ENCODE peak calls at places on chromosomes 3 and 15, in seven cellular contexts. One of them, this sample, is unnamed.

GRCh38 chr3:152688313-152688712 is 146.6 kb upstream of the P2RY1 start:
- DNase-seq in GM06990: no peak
- DNase-seq in adrenal gland: no peak
- DNase-seq in breast epithelium: no peak
- DNase-seq in fibroblast of lung: no peak
- DNase-seq in aorta: no peak
- DNase-seq in heart left ventricle: no peak
- DNase-seq in this sample: no peak

GRCh38 chr3:71658131-71658530 is 67.1 kb downstream of the EIF4E3 start:
- DNase-seq in GM06990: no peak
- DNase-seq in adrenal gland: peak; percentile 81
- DNase-seq in breast epithelium: peak; percentile 95
- DNase-seq in fibroblast of lung: peak; percentile 71
- DNase-seq in aorta: peak; percentile 94
- DNase-seq in heart left ventricle: peak; percentile 87
- DNase-seq in this sample: no peak

GRCh38 chr3:5239602-5240001 is 52.1 kb downstream of the EDEM1 start:
- DNase-seq in GM06990: no peak
- DNase-seq in adrenal gland: no peak
- DNase-seq in breast epithelium: no peak
- DNase-seq in fibroblast of lung: peak; percentile 94
- DNase-seq in aorta: no peak
- DNase-seq in heart left ventricle: no peak
- DNase-seq in this sample: peak; percentile 18

GRCh38 chr3:6860911-6861330 is at the start of gene GRM7:
- DNase-seq in GM06990: no peak
- DNase-seq in adrenal gland: peak; percentile 14
- DNase-seq in breast epithelium: no peak
- DNase-seq in fibroblast of lung: peak; percentile 83
- DNase-seq in aorta: no peak
- DNase-seq in heart left ventricle: no peak
- DNase-seq in this sample: no peak

GRCh38 chr3:71726106-71726505 is 904 bp upstream of the EIF4E3 start:
- DNase-seq in GM06990: no peak
- DNase-seq in adrenal gland: no peak
- DNase-seq in breast epithelium: no peak
- DNase-seq in fibroblast of lung: no peak
- DNase-seq in aorta: no peak
- DNase-seq in heart left ventricle: no peak
- DNase-seq in this sample: no peak

GRCh38 chr15:99385865-99386264 is 134.6 kb downstream of the LRRC28 start:
- DNase-seq in GM06990: no peak
- DNase-seq in adrenal gland: peak; percentile 33
- DNase-seq in breast epithelium: no peak
- DNase-seq in fibroblast of lung: peak; percentile 68
- DNase-seq in aorta: no peak
- DNase-seq in heart left ventricle: peak; percentile 72
- DNase-seq in this sample: no peak

GRCh38 chr3:122676759-122677158 is 3.9 kb upstream of the PARP14 start:
- DNase-seq in GM06990: no peak
- DNase-seq in adrenal gland: no peak
- DNase-seq in breast epithelium: no peak
- DNase-seq in fibroblast of lung: peak; percentile 61
- DNase-seq in aorta: no peak
- DNase-seq in heart left ventricle: no peak
- DNase-seq in this sample: peak; percentile 18

GRCh38 chr3:164418426-164418825 is 659.9 kb downstream of the SI start:
- DNase-seq in GM06990: no peak
- DNase-seq in adrenal gland: no peak
- DNase-seq in breast epithelium: no peak
- DNase-seq in fibroblast of lung: peak; percentile 1
- DNase-seq in aorta: no peak
- DNase-seq in heart left ventricle: no peak
- DNase-seq in this sample: no peak

GRCh38 chr3:177860236-177860635 is 663.0 kb upstream of the TBL1XR1 start:
- DNase-seq in GM06990: no peak
- DNase-seq in adrenal gland: no peak
- DNase-seq in breast epithelium: no peak
- DNase-seq in fibroblast of lung: no peak
- DNase-seq in aorta: no peak
- DNase-seq in heart left ventricle: no peak
- DNase-seq in this sample: no peak

GRCh38 chr3:79898907-79899306 is 131.1 kb upstream of the ROBO1 start:
- DNase-seq in GM06990: no peak
- DNase-seq in adrenal gland: no peak
- DNase-seq in breast epithelium: no peak
- DNase-seq in fibroblast of lung: no peak
- DNase-seq in aorta: no peak
- DNase-seq in heart left ventricle: no peak
- DNase-seq in this sample: no peak

GRCh38 chr3:46710229-46710628 is 7.4 kb downstream of the PRSS50 start:
- DNase-seq in GM06990: no peak
- DNase-seq in adrenal gland: no peak
- DNase-seq in breast epithelium: no peak
- DNase-seq in fibroblast of lung: no peak
- DNase-seq in aorta: peak; percentile 46
- DNase-seq in heart left ventricle: peak; percentile 39
- DNase-seq in this sample: no peak

DNA sequence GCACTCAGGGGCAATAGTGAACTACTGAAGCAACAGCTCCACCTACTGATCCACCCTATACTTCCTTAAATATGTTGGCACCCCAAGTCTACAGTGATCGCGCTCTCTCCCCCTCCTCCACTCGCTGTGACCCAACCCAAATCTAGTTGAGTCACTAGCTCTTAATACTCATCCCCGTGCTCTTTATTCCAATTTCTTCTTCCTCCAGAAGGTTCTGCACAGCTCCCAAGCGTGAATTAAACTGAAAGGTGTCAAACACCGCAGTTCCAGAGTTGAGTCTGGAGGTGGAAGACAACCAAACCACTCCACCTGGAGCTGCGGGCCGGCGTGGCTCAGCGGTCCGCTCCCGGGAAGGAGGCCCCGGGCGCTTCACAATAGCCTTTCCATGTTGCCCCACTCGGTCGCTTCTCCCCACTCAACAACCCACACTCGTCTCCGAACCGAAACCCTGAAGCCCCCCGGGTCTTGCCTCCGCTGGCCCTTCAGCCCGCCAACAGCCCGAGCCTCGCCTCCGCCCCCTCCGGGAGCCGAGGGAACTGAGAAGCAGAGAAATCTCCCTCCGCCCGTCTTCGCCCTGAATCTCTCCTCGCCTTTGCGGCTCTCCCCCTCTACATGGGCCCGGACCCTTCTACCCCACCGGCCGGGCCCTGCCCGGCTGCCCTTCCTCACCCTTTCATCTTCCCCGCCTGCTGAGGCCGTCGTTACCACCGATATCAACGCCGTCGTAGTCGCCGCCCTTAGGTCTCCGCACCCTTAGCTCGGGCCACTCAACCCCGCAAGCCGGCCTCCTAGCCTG is 578 bp downstream of the NAA50 start:
- DNase-seq in GM06990: peak; percentile 82
- DNase-seq in adrenal gland: peak; percentile 87
- DNase-seq in breast epithelium: peak; percentile 78
- DNase-seq in fibroblast of lung: peak; percentile 89
- DNase-seq in aorta: peak; percentile 88
- DNase-seq in heart left ventricle: peak; percentile 77
- DNase-seq in this sample: peak; percentile 85
- H3K4me3 ChIP-seq in GM06990: peak overlapping the region; percentile 82
- H3K4me3 ChIP-seq in adrenal gland: peak overlapping the region; percentile 69
- H3K4me3 ChIP-seq in breast epithelium: peak overlapping the region; percentile 94
- H3K4me3 ChIP-seq in fibroblast of lung: peak overlapping the region; percentile 100
- H3K4me3 ChIP-seq in aorta: peak overlapping the region; percentile 52
- H3K4me3 ChIP-seq in heart left ventricle: peak overlapping the region; percentile 84
- H3K4me3 ChIP-seq in this sample: peak overlapping the region; percentile 100

GRCh38 chr15:92012368-92012629 is 158.8 kb downstream of the SLCO3A1 start:
- DNase-seq in GM06990: no peak
- DNase-seq in adrenal gland: peak; percentile 58
- DNase-seq in breast epithelium: no peak
- DNase-seq in fibroblast of lung: peak; percentile 41
- DNase-seq in aorta: no peak
- DNase-seq in heart left ventricle: no peak
- DNase-seq in this sample: no peak
- H3K4me3 ChIP-seq in GM06990: no peak overlapping the region
- H3K4me3 ChIP-seq in adrenal gland: no peak overlapping the region
- H3K4me3 ChIP-seq in breast epithelium: no peak overlapping the region
- H3K4me3 ChIP-seq in fibroblast of lung: no peak overlapping the region
- H3K4me3 ChIP-seq in aorta: no peak overlapping the region
- H3K4me3 ChIP-seq in heart left ventricle: peak overlapping the region; percentile 38
- H3K4me3 ChIP-seq in this sample: no peak overlapping the region

DNA sequence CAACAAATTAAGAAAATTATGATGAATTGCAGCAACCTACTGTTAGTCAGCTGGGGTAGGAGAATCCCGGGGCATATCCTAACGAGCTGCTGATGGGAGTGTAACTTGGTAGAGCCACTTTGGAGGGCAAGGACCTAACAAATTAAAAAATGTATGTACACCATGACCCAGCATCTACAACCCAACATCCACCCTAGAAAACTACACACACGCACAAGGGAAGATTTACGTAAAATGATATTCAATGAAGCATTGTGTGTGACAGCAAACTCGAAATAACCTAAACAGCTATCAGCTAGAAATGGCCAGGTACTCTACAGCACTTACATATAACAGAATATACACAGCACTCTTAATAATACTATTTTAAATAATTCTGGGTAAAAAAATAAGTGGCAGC is 1.8 kb downstream of the BCL2A1 start:
- DNase-seq in GM06990: no peak
- DNase-seq in adrenal gland: no peak
- DNase-seq in breast epithelium: no peak
- DNase-seq in fibroblast of lung: no peak
- DNase-seq in aorta: no peak
- DNase-seq in heart left ventricle: no peak
- DNase-seq in this sample: no peak
- H3K4me3 ChIP-seq in GM06990: peak overlapping the region; percentile 73
- H3K4me3 ChIP-seq in adrenal gland: no peak overlapping the region
- H3K4me3 ChIP-seq in breast epithelium: no peak overlapping the region
- H3K4me3 ChIP-seq in fibroblast of lung: no peak overlapping the region
- H3K4me3 ChIP-seq in aorta: no peak overlapping the region
- H3K4me3 ChIP-seq in heart left ventricle: no peak overlapping the region
- H3K4me3 ChIP-seq in this sample: no peak overlapping the region

DNA sequence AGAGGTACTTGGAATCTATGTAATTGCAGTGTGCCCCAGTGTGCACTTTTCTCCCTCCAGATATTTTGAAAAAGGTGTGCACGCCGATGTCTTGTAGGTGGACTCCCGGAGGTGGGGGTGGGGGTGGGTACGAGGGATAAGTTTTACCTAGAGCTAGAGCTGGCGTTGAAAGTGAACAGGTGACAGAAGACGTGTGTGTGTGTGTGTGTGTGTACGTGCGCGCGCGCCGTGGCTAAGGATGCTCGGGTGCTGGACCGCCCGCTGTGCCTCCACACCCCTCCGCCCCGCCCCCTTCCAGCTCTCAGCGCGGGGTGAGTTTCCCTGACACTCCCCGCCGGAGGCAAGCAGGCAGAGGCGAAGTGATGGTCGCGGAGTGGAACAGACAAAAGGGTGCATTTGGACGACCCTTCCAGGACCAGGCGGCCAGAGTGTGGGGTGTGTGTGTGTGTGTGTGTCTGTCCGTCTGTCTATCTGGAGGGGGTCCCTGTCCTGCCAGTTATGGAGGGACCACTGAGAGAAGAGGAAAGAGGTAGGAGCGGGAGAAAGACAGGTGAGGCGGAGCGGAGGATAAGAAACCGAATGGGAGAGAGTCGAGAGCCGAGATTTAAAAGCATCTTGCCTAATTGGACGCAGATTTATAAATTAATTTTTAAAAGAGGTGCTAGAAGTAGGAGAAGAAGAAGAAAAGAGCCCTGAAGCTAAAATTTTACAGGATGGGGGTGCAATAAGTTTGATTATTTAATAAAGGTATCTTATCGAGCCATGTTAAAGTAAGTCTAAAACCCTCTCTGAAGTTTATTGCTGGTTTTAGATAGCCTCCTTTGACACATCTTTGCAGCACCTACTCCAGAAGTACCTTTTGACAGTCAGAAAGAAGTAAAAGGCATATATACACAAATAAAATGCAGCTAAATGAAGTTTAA is 335.8 kb upstream of the THRB start:
- DNase-seq in GM06990: no peak
- DNase-seq in adrenal gland: peak; percentile 7
- DNase-seq in breast epithelium: no peak
- DNase-seq in fibroblast of lung: no peak
- DNase-seq in aorta: peak; percentile 76
- DNase-seq in heart left ventricle: no peak
- DNase-seq in this sample: no peak
- H3K4me3 ChIP-seq in GM06990: no peak overlapping the region
- H3K4me3 ChIP-seq in adrenal gland: no peak overlapping the region
- H3K4me3 ChIP-seq in breast epithelium: peak overlapping the region; percentile 34
- H3K4me3 ChIP-seq in fibroblast of lung: no peak overlapping the region
- H3K4me3 ChIP-seq in aorta: peak overlapping the region; percentile 39
- H3K4me3 ChIP-seq in heart left ventricle: peak overlapping the region; percentile 61
- H3K4me3 ChIP-seq in this sample: no peak overlapping the region

GRCh38 chr3:189122120-189122519 is 49.7 kb upstream of the TPRG1 start:
- DNase-seq in GM06990: no peak
- DNase-seq in adrenal gland: no peak
- DNase-seq in breast epithelium: no peak
- DNase-seq in fibroblast of lung: no peak
- DNase-seq in aorta: no peak
- DNase-seq in heart left ventricle: no peak
- DNase-seq in this sample: no peak
- H3K4me3 ChIP-seq in GM06990: no peak overlapping the region
- H3K4me3 ChIP-seq in adrenal gland: no peak overlapping the region
- H3K4me3 ChIP-seq in breast epithelium: no peak overlapping the region
- H3K4me3 ChIP-seq in fibroblast of lung: no peak overlapping the region
- H3K4me3 ChIP-seq in aorta: no peak overlapping the region
- H3K4me3 ChIP-seq in heart left ventricle: peak overlapping the region; percentile 17
- H3K4me3 ChIP-seq in this sample: no peak overlapping the region